ENCODE peak calls at places on chromosomes 12 and 14, in seven cellular contexts. D is PC-3; K is pancreas; R is kidney epithelial cell; O is bronchial epithelial cell; E is CD8-positive, alpha-beta T cell; X is fibroblast of the aortic adventitia. I is an unnamed sample.

GRCh38 chr12:104456417-104456949 is at the start of gene CHST11:
- DNase-seq in D (peak; percentile 85), K (peak; percentile 89), R (peak; percentile 68), O (peak; percentile 68), E (peak; percentile 63), X (peak; percentile 85), I (peak; percentile 29)

GRCh38 chr14:90556050-90556477 is 159.2 kb downstream of the CALM1 start:
- DNase-seq in D (no peak), K (no peak), R (no peak), O (no peak), E (no peak), X (no peak), I (no peak)

GRCh38 chr14:93003945-93004698 is 81.2 kb downstream of the CHGA start:
- DNase-seq in D (no peak), K (no peak), R (no peak), O (no peak), E (no peak), X (no peak), I (no peak)

GRCh38 chr12:88111074-88111652 is 30.7 kb downstream of the CEP290 start:
- DNase-seq in D (peak; percentile 76), K (no peak), R (peak; percentile 18), O (peak; percentile 69), E (no peak), X (peak; percentile 71), I (no peak)

GRCh38 chr12:76020281-76020680 is 11.3 kb downstream of the PHLDA1 start:
- DNase-seq in D (peak; percentile 96), K (no peak), R (no peak), O (peak; percentile 90), E (peak; percentile 55), X (peak; percentile 65), I (no peak)

GRCh38 chr12:29781705-29782266 is 2.0 kb downstream of the TMTC1 start:
- DNase-seq in D (no peak), K (no peak), R (no peak), O (no peak), E (no peak), X (peak; percentile 12), I (no peak)

GRCh38 chr12:2284857-2285256 is 232.1 kb downstream of the CACNA1C start:
- DNase-seq in D (peak; percentile 59), K (peak; percentile 78), R (no peak), O (peak; percentile 8), E (no peak), X (peak; percentile 80), I (no peak)

GRCh38 chr12:93135286-93136239 is 206.5 kb upstream of the EEA1 start:
- DNase-seq in D (peak; percentile 90), K (no peak), R (no peak), O (peak; percentile 58), E (no peak), X (no peak), I (no peak)

GRCh38 chr14:22449612-22449930 is 139.5 kb downstream of the DAD1 start:
- DNase-seq in D (no peak), K (no peak), R (no peak), O (no peak), E (no peak), X (no peak), I (no peak)

GRCh38 chr12:18320036-18320617 is 58.8 kb downstream of the PIK3C2G start:
- DNase-seq in D (peak; percentile 79), K (no peak), R (peak; percentile 44), O (peak; percentile 78), E (no peak), X (peak; percentile 91), I (peak; percentile 59)

GRCh38 chr12:47159348-47159747 is 79.6 kb upstream of the AMIGO2 start:
- DNase-seq in D (no peak), K (no peak), R (no peak), O (no peak), E (no peak), X (no peak), I (no peak)

GRCh38 chr12:113208041-113208934 is 13.0 kb upstream of the TPCN1 start:
- DNase-seq in D (no peak), K (no peak), R (no peak), O (no peak), E (peak; percentile 31), X (no peak), I (no peak)

GRCh38 chr14:96754845-96755184 is 42.4 kb upstream of the VRK1 start:
- DNase-seq in D (no peak), K (no peak), R (no peak), O (no peak), E (no peak), X (no peak), I (no peak)

GRCh38 chr14:102182901-102183619 is 43.4 kb downstream of the WDR20 start:
- DNase-seq in D (no peak), K (no peak), R (no peak), O (no peak), E (no peak), X (peak; percentile 45), I (no peak)

GRCh38 chr12:50353869-50354593 is 42.4 kb downstream of the FAM186A start:
- DNase-seq in D (no peak), K (no peak), R (no peak), O (no peak), E (no peak), X (peak; percentile 40), I (no peak)

GRCh38 chr12:111756681-111757080 is 10.1 kb upstream of the ALDH2 start:
- DNase-seq in D (no peak), K (no peak), R (no peak), O (no peak), E (no peak), X (no peak), I (no peak)

GRCh38 chr14:76918751-76919421 is 92.7 kb downstream of the LRRC74A start:
- DNase-seq in D (peak; percentile 96), K (peak; percentile 92), R (peak; percentile 88), O (peak; percentile 96), E (no peak), X (peak; percentile 99), I (peak; percentile 92)

GRCh38 chr14:29648045-29648444 is 279.6 kb downstream of the PRKD1 start:
- DNase-seq in D (no peak), K (no peak), R (no peak), O (no peak), E (no peak), X (peak; percentile 22), I (no peak)

GRCh38 chr12:51814311-51815088 is 34.0 kb downstream of the FIGNL2 start:
- DNase-seq in D (peak; percentile 78), K (peak; percentile 92), R (no peak), O (peak; percentile 33), E (peak; percentile 56), X (peak; percentile 67), I (no peak)

GRCh38 chr14:100222219-100223093 is 16.5 kb upstream of the YY1 start:
- DNase-seq in D (no peak), K (no peak), R (no peak), O (no peak), E (no peak), X (no peak), I (no peak)

GRCh38 chr12:52754135-52754534 is 23.0 kb downstream of the KRT76 start:
- DNase-seq in D (no peak), K (no peak), R (no peak), O (no peak), E (no peak), X (no peak), I (no peak)

GRCh38 chr12:27014859-27015729 is 910 bp upstream of the TM7SF3 start:
- DNase-seq in D (no peak), K (no peak), R (no peak), O (peak; percentile 43), E (no peak), X (no peak), I (no peak)

GRCh38 chr12:47373554-47374150 is 293.9 kb upstream of the AMIGO2 start:
- DNase-seq in D (no peak), K (no peak), R (no peak), O (no peak), E (no peak), X (no peak), I (no peak)

GRCh38 chr12:130708648-130709047 is 7.5 kb downstream of the RIMBP2 start:
- DNase-seq in D (no peak), K (peak; percentile 44), R (no peak), O (no peak), E (no peak), X (no peak), I (no peak)

GRCh38 chr12:57171668-57172067 is 24.2 kb upstream of the LRP1-AS start:
- DNase-seq in D (no peak), K (no peak), R (no peak), O (peak; percentile 33), E (no peak), X (peak; percentile 87), I (no peak)

GRCh38 chr12:88546851-88547250 is 33.4 kb downstream of the KITLG start:
- DNase-seq in D (no peak), K (no peak), R (no peak), O (no peak), E (no peak), X (peak; percentile 79), I (no peak)

GRCh38 chr14:100654025-100654813 is 67.0 kb upstream of the BEGAIN start:
- DNase-seq in D (no peak), K (no peak), R (no peak), O (no peak), E (no peak), X (no peak), I (no peak)

GRCh38 chr14:75125617-75126016 is 1.2 kb downstream of the NEK9 start:
- DNase-seq in D (peak; percentile 58), K (no peak), R (no peak), O (peak; percentile 50), E (no peak), X (peak; percentile 75), I (peak; percentile 54)
- H3K4me3 ChIP-seq in D (peak overlapping the region; percentile 82), K (peak overlapping the region; percentile 58), R (peak overlapping the region; percentile 78), O (peak overlapping the region; percentile 69), E (peak overlapping the region; percentile 95), X (peak overlapping the region; percentile 81), I (peak overlapping the region; percentile 75)

GRCh38 chr14:97976861-97977260 is 1179.7 kb downstream of the VRK1 start:
- DNase-seq in D (no peak), K (no peak), R (no peak), O (no peak), E (peak; percentile 10), X (no peak), I (no peak)
- TF ChIP-seq CTCF in D (no peak), K (no peak), R (no peak), O (no peak), E (no peak), X (no peak), I (no peak)

DNA sequence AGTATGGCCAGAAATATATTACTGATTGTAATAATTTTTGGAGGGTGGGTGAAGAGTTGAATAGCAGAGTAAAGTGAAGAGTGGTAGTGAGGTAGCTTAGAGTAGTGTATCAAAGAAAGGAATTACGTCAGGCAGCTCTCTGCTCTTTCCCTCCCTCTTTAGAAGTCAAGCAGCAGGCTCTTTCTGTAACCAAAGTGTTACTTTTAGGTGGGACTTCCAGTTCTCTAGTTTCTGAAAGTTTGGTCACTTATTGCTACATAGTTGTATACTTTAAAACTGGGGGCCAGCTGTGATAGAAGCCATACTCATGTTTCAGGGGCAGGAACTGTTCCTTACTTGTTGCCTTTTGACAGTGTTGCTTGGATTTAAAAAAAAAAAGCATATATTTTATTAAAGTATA is 30.6 kb downstream of the ATF7IP start:
- DNase-seq in D (no peak), K (no peak), R (no peak), O (no peak), E (no peak), X (no peak), I (no peak)
- H3K4me3 ChIP-seq in D (no peak overlapping the region), K (no peak overlapping the region), R (no peak overlapping the region), O (no peak overlapping the region), E (no peak overlapping the region), X (no peak overlapping the region), I (no peak overlapping the region)

GRCh38 chr12:59645242-59645641 is 49.4 kb downstream of the SLC16A7 start:
- DNase-seq in D (no peak), K (no peak), R (no peak), O (no peak), E (no peak), X (no peak), I (no peak)
- TF ChIP-seq CTCF in D (no peak), K (no peak), R (no peak), O (no peak), E (no peak), X (no peak), I (no peak)

I was measured in AG04449.